ENCODE peak calls at places on chromosomes 2 and 18, in five cellular contexts. F is NAMALWA, Q is kidney, H is ELF-1, M is GM23248. V is an unnamed sample.

GRCh38 chr2:197450485-197450884 is 2.9 kb upstream of the COQ10B start:
- DNase-seq in Q (no peak), H (no peak), F (no peak), M (no peak), V (no peak)

GRCh38 chr2:237201461-237202287 is 116.0 kb downstream of the COPS8 start:
- DNase-seq in F (no peak), M (peak), H (peak), Q (peak), V (no peak)

GRCh38 chr2:51158236-51158635 is 126.3 kb upstream of the NRXN1 start:
- DNase-seq in F (no peak), H (no peak), Q (no peak), M (no peak), V (no peak)

GRCh38 chr18:63936156-63936931 is 12.8 kb upstream of the HMSD start:
- DNase-seq in H (peak), Q (peak), F (peak), M (peak), V (peak)

GRCh38 chr18:10724666-10725065 is 198.8 kb downstream of the NAPG start:
- DNase-seq in M (no peak), Q (no peak), H (no peak), F (no peak), V (no peak)

GRCh38 chr2:24818721-24819167 is 25.5 kb downstream of the CENPO start:
- DNase-seq in Q (peak), M (peak), F (no peak), H (no peak), V (no peak)

GRCh38 chr2:26745609-26746327 is 18.3 kb upstream of the SLC35F6 start:
- DNase-seq in Q (peak), F (peak), H (peak), M (peak), V (peak)

GRCh38 chr2:197672494-197672893 is 2.9 kb downstream of the RFTN2 start:
- DNase-seq in H (no peak), M (no peak), F (no peak), Q (no peak), V (no peak)

GRCh38 chr2:235616846-235617245 is 123.0 kb downstream of the AGAP1 start:
- DNase-seq in F (no peak), M (peak), Q (no peak), H (no peak), V (no peak)